ENCODE peak calls at places on chromosomes 6 and 20, in ten cellular contexts. L, S, X, T, V, O, P, R, I and U are unnamed samples.

GRCh38 chr6:68911811-68912210 is 276.7 kb downstream of the ADGRB3 start:
- DNase-seq in R (no peak), P (no peak), O (no peak), X (no peak), I (no peak), L (no peak), T (no peak), V (no peak), S (no peak), U (no peak)

GRCh38 chr6:103273048-103273447 is 1586.7 kb downstream of the HACE1 start:
- DNase-seq in O (no peak), P (no peak), I (no peak), R (no peak), S (no peak), V (no peak), X (no peak), L (no peak), T (no peak), U (no peak)

GRCh38 chr20:63553933-63554290 is at the start of gene FNDC11:
- DNase-seq in P (no peak), O (peak; percentile 64), R (no peak), T (no peak), V (no peak), I (peak; percentile 31), L (no peak), X (no peak), S (peak; percentile 62), U (no peak)

GRCh38 chr20:62381202-62381797 is 5.6 kb upstream of the RPS21 start:
- DNase-seq in I (no peak), L (peak; percentile 67), X (no peak), P (no peak), V (no peak), S (no peak), R (no peak), O (no peak), T (no peak), U (no peak)

GRCh38 chr20:38065764-38066375 is 32.3 kb downstream of the RPRD1B start:
- DNase-seq in S (no peak), T (no peak), V (no peak), X (no peak), R (no peak), I (no peak), O (peak; percentile 48), L (no peak), P (no peak), U (peak; percentile 85)

GRCh38 chr20:53070714-53071392 is 98.7 kb downstream of the TSHZ2 start:
- DNase-seq in I (peak; percentile 67), S (no peak), L (no peak), P (no peak), T (no peak), V (no peak), O (no peak), R (no peak), X (no peak), U (no peak)

GRCh38 chr6:166456360-166457156 is 73.8 kb upstream of the MPC1 start:
- DNase-seq in I (no peak), R (no peak), S (no peak), P (no peak), X (no peak), O (no peak), T (no peak), L (no peak), V (no peak), U (no peak)

GRCh38 chr6:147001621-147002020 is 202.6 kb upstream of the STXBP5 start:
- DNase-seq in I (no peak), T (no peak), L (no peak), P (no peak), R (no peak), S (no peak), X (no peak), V (no peak), O (no peak), U (no peak)

GRCh38 chr6:20811112-20811746 is 277.0 kb downstream of the CDKAL1 start:
- DNase-seq in L (peak; percentile 94), S (no peak), R (no peak), X (peak; percentile 96), I (no peak), V (no peak), T (no peak), P (peak; percentile 27), O (no peak), U (no peak)

GRCh38 chr6:148166339-148166949 is 176.2 kb upstream of the SASH1 start:
- DNase-seq in V (no peak), P (no peak), X (no peak), S (no peak), T (no peak), O (no peak), I (no peak), R (no peak), L (peak; percentile 57), U (no peak)

GRCh38 chr20:47355489-47356219 is 845 bp downstream of the ZMYND8 start:
- DNase-seq in T (peak; percentile 37), P (no peak), V (peak; percentile 57), S (no peak), R (no peak), X (no peak), O (no peak), I (peak; percentile 18), L (no peak), U (no peak)

GRCh38 chr6:141393405-141394124 is 739.2 kb upstream of the GJE1 start:
- DNase-seq in T (no peak), L (no peak), R (no peak), X (no peak), I (no peak), O (no peak), P (no peak), V (no peak), S (no peak), U (peak; percentile 51)

GRCh38 chr6:134626131-134626530 is 308.2 kb upstream of the SGK1 start:
- DNase-seq in I (no peak), X (no peak), O (no peak), P (no peak), T (no peak), L (no peak), V (no peak), S (no peak), R (no peak), U (no peak)

GRCh38 chr20:48176139-48176538 is 390.9 kb upstream of the SULF2 start:
- DNase-seq in O (no peak), R (no peak), I (no peak), X (no peak), S (no peak), L (no peak), P (no peak), T (no peak), V (no peak), U (no peak)